ENCODE peak calls at places on chromosome 14, in ten cellular contexts. G, S, V, Y, N, R, B, A, P and I are unnamed samples.

GRCh38 chr14:68564826-68565760 is 227.8 kb downstream of the ZFP36L1 start:
- DNase-seq in G (no peak), S (peak; percentile 53), V (no peak), Y (peak; percentile 56), N (no peak), R (no peak), B (no peak), A (no peak), P (no peak), I (no peak)

GRCh38 chr14:68947802-68948201 is 31.3 kb downstream of the ACTN1 start:
- DNase-seq in G (peak; percentile 72), S (no peak), V (no peak), Y (no peak), N (peak; percentile 88), R (peak; percentile 27), B (peak; percentile 73), A (no peak), P (peak; percentile 61), I (peak; percentile 89)

GRCh38 chr14:94370524-94370910 is 17.9 kb downstream of the SERPINA1 start:
- DNase-seq in G (no peak), S (no peak), V (no peak), Y (no peak), N (no peak), R (no peak), B (no peak), A (no peak), P (no peak), I (no peak)

GRCh38 chr14:55121628-55122440 is 7.2 kb upstream of the LGALS3 start:
- DNase-seq in G (no peak), S (no peak), V (no peak), Y (peak; percentile 42), N (no peak), R (no peak), B (no peak), A (no peak), P (no peak), I (no peak)

GRCh38 chr14:96588410-96589249 is 86.4 kb downstream of the PAPOLA start:
- DNase-seq in G (no peak), S (no peak), V (no peak), Y (no peak), N (no peak), R (no peak), B (no peak), A (no peak), P (no peak), I (no peak)

GRCh38 chr14:36952702-36953101 is 219.7 kb downstream of the SLC25A21 start:
- DNase-seq in G (no peak), S (no peak), V (no peak), Y (peak; percentile 96), N (no peak), R (no peak), B (no peak), A (no peak), P (no peak), I (no peak)

GRCh38 chr14:80388980-80389711 is 177.8 kb upstream of the DIO2 start:
- DNase-seq in G (no peak), S (no peak), V (no peak), Y (peak; percentile 94), N (no peak), R (no peak), B (no peak), A (no peak), P (no peak), I (no peak)

GRCh38 chr14:103538291-103539055 is 9.5 kb downstream of the TRMT61A start:
- DNase-seq in G (peak; percentile 56), S (no peak), V (no peak), Y (no peak), N (peak; percentile 73), R (no peak), B (no peak), A (no peak), P (no peak), I (no peak)

GRCh38 chr14:58078068-58078467 is 73.9 kb downstream of the ARMH4 start:
- DNase-seq in G (no peak), S (no peak), V (no peak), Y (peak; percentile 54), N (no peak), R (no peak), B (no peak), A (no peak), P (no peak), I (no peak)

GRCh38 chr14:99315197-99315596 is 43.2 kb upstream of the BCL11B start:
- DNase-seq in G (no peak), S (no peak), V (no peak), Y (no peak), N (no peak), R (no peak), B (no peak), A (no peak), P (no peak), I (no peak)

GRCh38 chr14:28751467-28752058 is 15.0 kb upstream of the FOXG1 start:
- DNase-seq in G (peak; percentile 39), S (peak; percentile 50), V (peak; percentile 7), Y (peak; percentile 81), N (no peak), R (peak; percentile 84), B (peak; percentile 38), A (peak; percentile 31), P (peak; percentile 85), I (peak; percentile 33)

GRCh38 chr14:51582437-51582836 is 69.3 kb upstream of the FRMD6 start:
- DNase-seq in G (no peak), S (peak; percentile 73), V (no peak), Y (no peak), N (no peak), R (no peak), B (no peak), A (no peak), P (no peak), I (no peak)

GRCh38 chr14:22597771-22598098 is 365 bp upstream of the ABHD4 start:
- DNase-seq in G (no peak), S (no peak), V (no peak), Y (no peak), N (no peak), R (peak; percentile 7), B (no peak), A (no peak), P (no peak), I (no peak)
- H3K27ac ChIP-seq in G (peak overlapping the region; percentile 95), S (peak overlapping the region; percentile 53), V (no peak overlapping the region), Y (no peak overlapping the region), N (peak overlapping the region; percentile 94), R (peak overlapping the region; percentile 82), B (no peak overlapping the region), A (peak overlapping the region; percentile 2), P (no peak overlapping the region), I (peak overlapping the region; percentile 88)

DNA sequence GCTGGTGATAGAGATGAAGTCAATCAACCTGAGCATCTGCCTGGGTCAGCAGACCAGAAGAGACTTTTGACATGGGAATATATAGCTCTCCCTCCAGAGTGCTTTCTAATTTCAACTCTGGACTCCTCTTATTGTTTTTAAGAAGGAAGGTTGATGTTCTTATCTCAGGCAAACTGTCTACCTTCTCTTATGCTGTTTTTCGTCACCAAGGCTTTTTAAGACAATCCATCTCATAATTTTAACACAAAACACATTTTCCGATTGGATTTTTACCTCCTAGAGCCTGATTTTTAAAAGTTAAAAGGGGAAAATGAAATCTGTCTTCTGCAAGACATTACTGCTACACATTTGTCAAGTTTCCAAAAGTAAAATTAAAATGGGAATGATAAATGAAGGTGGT is 368.7 kb upstream of the MIS18BP1 start:
- DNase-seq in G (no peak), S (no peak), V (no peak), Y (no peak), N (no peak), R (no peak), B (no peak), A (no peak), P (no peak), I (no peak)
- H3K27ac ChIP-seq in G (no peak overlapping the region), S (no peak overlapping the region), V (no peak overlapping the region), Y (no peak overlapping the region), N (no peak overlapping the region), R (no peak overlapping the region), B (no peak overlapping the region), A (no peak overlapping the region), P (no peak overlapping the region), I (no peak overlapping the region)

GRCh38 chr14:64926398-64926995 is 12.2 kb downstream of the CHURC1 start:
- DNase-seq in G (no peak), S (no peak), V (no peak), Y (no peak), N (no peak), R (no peak), B (no peak), A (no peak), P (no peak), I (no peak)

GRCh38 chr14:64930085-64930843 is 12.3 kb downstream of the GPX2 start:
- DNase-seq in G (no peak), S (no peak), V (no peak), Y (no peak), N (no peak), R (no peak), B (no peak), A (no peak), P (no peak), I (no peak)

GRCh38 chr14:64928239-64929002 is 14.1 kb downstream of the GPX2 start:
- DNase-seq in G (no peak), S (peak; percentile 60), V (peak; percentile 46), Y (no peak), N (no peak), R (no peak), B (no peak), A (peak; percentile 14), P (no peak), I (no peak)

GRCh38 chr14:64931123-64931522 is 11.4 kb downstream of the GPX2 start:
- DNase-seq in G (no peak), S (no peak), V (no peak), Y (no peak), N (no peak), R (no peak), B (no peak), A (no peak), P (no peak), I (no peak)

DNA sequence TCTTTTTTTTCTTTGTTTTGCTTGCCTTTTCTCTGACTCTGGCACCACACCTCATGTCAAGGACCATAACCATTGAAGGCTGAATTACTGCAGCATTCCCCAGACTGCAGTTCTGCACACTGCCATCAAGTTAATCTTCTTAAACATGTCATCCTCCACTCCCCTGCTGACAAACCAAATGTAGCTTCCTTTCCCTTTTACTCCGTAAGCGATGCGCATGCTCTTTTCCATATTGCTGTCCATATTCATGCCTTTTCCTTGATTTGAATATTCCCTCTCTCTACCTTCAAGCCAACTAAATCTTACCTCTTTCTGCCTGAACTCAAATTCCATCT is 13.6 kb downstream of the GPX2 start:
- DNase-seq in G (no peak), S (no peak), V (no peak), Y (no peak), N (no peak), R (no peak), B (no peak), A (no peak), P (no peak), I (no peak)
- H3K27ac ChIP-seq in G (peak overlapping the region; percentile 18), S (no peak overlapping the region), V (peak overlapping the region; percentile 57), Y (no peak overlapping the region), N (peak overlapping the region; percentile 72), R (no peak overlapping the region), B (no peak overlapping the region), A (peak overlapping the region; percentile 38), P (no peak overlapping the region), I (peak overlapping the region; percentile 23)

DNA sequence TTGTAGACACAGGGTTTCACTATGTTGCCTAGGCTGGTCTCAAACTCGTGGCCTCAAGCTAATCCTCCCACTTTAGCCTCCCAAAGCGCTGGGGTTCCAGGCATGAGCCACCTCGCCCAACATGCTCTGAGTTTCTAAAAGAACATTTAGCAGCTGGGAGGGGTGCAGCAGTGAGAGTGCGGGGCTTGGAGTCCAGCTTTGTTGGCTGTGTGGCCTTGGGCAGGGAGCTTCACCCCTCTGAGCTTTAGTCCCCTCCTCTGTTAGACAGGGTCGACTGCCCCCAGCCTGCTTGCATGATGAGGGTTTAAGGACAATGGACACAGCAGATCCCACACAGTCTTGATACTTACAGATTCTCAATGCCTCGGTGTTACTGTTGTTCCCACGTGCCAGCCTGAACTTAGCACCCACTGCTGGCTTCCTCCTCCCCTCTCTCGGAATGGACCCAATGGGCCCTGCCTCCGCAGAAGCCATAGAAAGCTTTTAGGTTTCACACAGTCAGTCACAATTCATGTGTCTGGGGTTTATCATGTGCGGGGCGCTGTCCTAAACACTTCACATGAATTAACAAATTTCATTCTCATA is 54.6 kb downstream of the PSMA6 start:
- DNase-seq in G (no peak), S (no peak), V (no peak), Y (no peak), N (peak; percentile 20), R (no peak), B (no peak), A (no peak), P (no peak), I (no peak)
- H3K27ac ChIP-seq in G (no peak overlapping the region), S (no peak overlapping the region), V (no peak overlapping the region), Y (no peak overlapping the region), N (no peak overlapping the region), R (no peak overlapping the region), B (no peak overlapping the region), A (no peak overlapping the region), P (no peak overlapping the region), I (no peak overlapping the region)